ENCODE peak calls at places on chromosomes 7 and 10, in seven cellular contexts. O is ovary; C is GM23338; K is hepatocyte; G is tibial artery; B is uterus; V is CD8-positive, alpha-beta T cell. T is an unnamed sample.

GRCh38 chr7:40192036-40192435 is 57.2 kb downstream of the SUGCT start:
- DNase-seq in O (no peak), C (no peak), K (no peak), G (no peak), B (no peak), V (no peak), T (peak)

GRCh38 chr7:2971914-2972530 is 71.6 kb downstream of the CARD11 start:
- DNase-seq in O (no peak), C (no peak), K (no peak), G (no peak), B (no peak), V (no peak), T (no peak)

GRCh38 chr7:151721236-151721635 is 155.7 kb downstream of the PRKAG2 start:
- DNase-seq in O (no peak), C (no peak), K (no peak), G (no peak), B (no peak), V (no peak), T (no peak)

GRCh38 chr7:12769464-12769863 is 82.0 kb downstream of the ARL4A start:
- DNase-seq in O (no peak), C (no peak), K (no peak), G (no peak), B (no peak), V (no peak), T (no peak)

GRCh38 chr7:67502929-67503328 is 506.3 kb downstream of the TYW1 start:
- DNase-seq in O (no peak), C (no peak), K (no peak), G (no peak), B (no peak), V (no peak), T (no peak)

GRCh38 chr7:150648358-150649083 is 16.3 kb upstream of the GIMAP6 start:
- DNase-seq in O (no peak), C (no peak), K (no peak), G (no peak), B (no peak), V (no peak), T (no peak)

GRCh38 chr7:5284304-5285281 is 1.9 kb downstream of the SLC29A4 start:
- DNase-seq in O (peak), C (peak), K (peak), G (no peak), B (no peak), V (no peak), T (peak)

GRCh38 chr10:17793041-17793440 is 16.1 kb upstream of the MRC1 start:
- DNase-seq in O (no peak), C (no peak), K (no peak), G (no peak), B (no peak), V (no peak), T (no peak)

GRCh38 chr10:37752309-37752875 is 105.0 kb downstream of the ZNF248 start:
- DNase-seq in O (no peak), C (no peak), K (no peak), G (no peak), B (no peak), V (no peak), T (no peak)

GRCh38 chr10:119542990-119543813 is 683 bp upstream of the RGS10 start:
- DNase-seq in O (peak), C (peak), K (peak), G (peak), B (peak), V (peak), T (peak)

GRCh38 chr10:44397476-44398225 is 12.8 kb upstream of the CXCL12 start:
- DNase-seq in O (no peak), C (no peak), K (no peak), G (no peak), B (peak), V (no peak), T (no peak)

GRCh38 chr7:123580406-123581161 is 21.0 kb upstream of the ASB15 start:
- DNase-seq in O (peak), C (peak), K (peak), G (no peak), B (no peak), V (no peak), T (peak)

GRCh38 chr7:151809156-151809863 is 67.6 kb downstream of the PRKAG2 start:
- DNase-seq in O (no peak), C (no peak), K (no peak), G (no peak), B (no peak), V (no peak), T (no peak)

GRCh38 chr7:157616931-157617330 is 280.1 kb downstream of the DNAJB6 start:
- DNase-seq in O (no peak), C (no peak), K (no peak), G (no peak), B (no peak), V (no peak), T (no peak)

GRCh38 chr7:150945853-150946825 is 32.0 kb downstream of the KCNH2 start:
- DNase-seq in O (no peak), C (no peak), K (peak), G (peak), B (peak), V (no peak), T (no peak)

GRCh38 chr7:123769371-123769770 is 20.6 kb upstream of the WASL start:
- DNase-seq in O (no peak), C (no peak), K (no peak), G (no peak), B (no peak), V (no peak), T (peak)

GRCh38 chr7:122867471-122867980 is 18.7 kb downstream of the CADPS2 start:
- DNase-seq in O (no peak), C (no peak), K (no peak), G (no peak), B (no peak), V (no peak), T (no peak)

GRCh38 chr10:102975483-102976057 is 57.5 kb downstream of the CNNM2 start:
- DNase-seq in O (no peak), C (no peak), K (no peak), G (no peak), B (no peak), V (no peak), T (peak)

GRCh38 chr10:119541459-119542356 is 811 bp downstream of the RGS10 start:
- DNase-seq in O (no peak), C (peak), K (no peak), G (no peak), B (peak), V (no peak), T (peak)

GRCh38 chr10:18140957-18141888 is 999 bp downstream of the CACNB2 start:
- DNase-seq in O (peak), C (peak), K (no peak), G (no peak), B (peak), V (no peak), T (peak)

GRCh38 chr7:70143089-70144044 is 545.1 kb downstream of the AUTS2 start:
- DNase-seq in O (no peak), C (no peak), K (no peak), G (no peak), B (no peak), V (no peak), T (peak)

GRCh38 chr10:71285180-71285545 is 33.9 kb upstream of the SLC29A3 start:
- DNase-seq in O (peak), C (peak), K (peak), G (no peak), B (no peak), V (no peak), T (peak)

GRCh38 chr7:51220226-51220625 is 96.4 kb downstream of the COBL start:
- DNase-seq in O (no peak), C (no peak), K (no peak), G (no peak), B (no peak), V (no peak), T (no peak)

GRCh38 chr7:51214098-51214497 is 102.5 kb downstream of the COBL start:
- DNase-seq in O (no peak), C (no peak), K (no peak), G (no peak), B (no peak), V (no peak), T (no peak)

GRCh38 chr7:51213618-51214017 is 103.0 kb downstream of the COBL start:
- DNase-seq in O (no peak), C (no peak), K (no peak), G (no peak), B (no peak), V (no peak), T (no peak)

GRCh38 chr7:51219261-51219988 is 97.2 kb downstream of the COBL start:
- DNase-seq in O (no peak), C (peak), K (no peak), G (no peak), B (no peak), V (no peak), T (no peak)

DNA sequence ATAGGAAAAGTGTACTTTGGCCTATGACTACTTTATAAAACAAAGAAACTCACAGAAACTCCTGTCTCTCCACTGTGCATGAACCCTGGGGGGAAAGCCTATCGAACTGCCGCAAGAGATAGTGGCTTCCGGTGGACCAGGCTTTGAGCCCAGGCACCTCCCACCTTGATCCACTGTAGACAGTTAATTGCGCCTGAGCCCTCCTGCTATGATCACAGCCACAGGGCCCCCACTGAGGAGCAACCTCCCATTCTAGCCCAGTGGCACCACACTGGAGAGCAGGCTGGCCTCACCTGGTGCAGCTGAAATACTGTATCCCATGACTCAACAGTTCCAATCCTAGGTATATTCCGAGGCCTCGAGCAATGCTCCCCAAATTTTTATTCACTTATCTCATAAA is 98.8 kb downstream of the COBL start:
- DNase-seq in O (no peak), C (no peak), K (no peak), G (no peak), B (no peak), V (no peak), T (no peak)
- TF ChIP-seq CTCF in O (no peak), C (no peak), K (no peak), G (no peak), B (no peak), V (no peak), T (no peak)

GRCh38 chr10:10986606-10987005 is 31.1 kb upstream of the CELF2 start:
- DNase-seq in O (no peak), C (no peak), K (no peak), G (no peak), B (no peak), V (no peak), T (no peak)
- H3K4me3 ChIP-seq in O (no peak), C (no peak), K (no peak), G (no peak), B (no peak), V (no peak), T (no peak)

DNA sequence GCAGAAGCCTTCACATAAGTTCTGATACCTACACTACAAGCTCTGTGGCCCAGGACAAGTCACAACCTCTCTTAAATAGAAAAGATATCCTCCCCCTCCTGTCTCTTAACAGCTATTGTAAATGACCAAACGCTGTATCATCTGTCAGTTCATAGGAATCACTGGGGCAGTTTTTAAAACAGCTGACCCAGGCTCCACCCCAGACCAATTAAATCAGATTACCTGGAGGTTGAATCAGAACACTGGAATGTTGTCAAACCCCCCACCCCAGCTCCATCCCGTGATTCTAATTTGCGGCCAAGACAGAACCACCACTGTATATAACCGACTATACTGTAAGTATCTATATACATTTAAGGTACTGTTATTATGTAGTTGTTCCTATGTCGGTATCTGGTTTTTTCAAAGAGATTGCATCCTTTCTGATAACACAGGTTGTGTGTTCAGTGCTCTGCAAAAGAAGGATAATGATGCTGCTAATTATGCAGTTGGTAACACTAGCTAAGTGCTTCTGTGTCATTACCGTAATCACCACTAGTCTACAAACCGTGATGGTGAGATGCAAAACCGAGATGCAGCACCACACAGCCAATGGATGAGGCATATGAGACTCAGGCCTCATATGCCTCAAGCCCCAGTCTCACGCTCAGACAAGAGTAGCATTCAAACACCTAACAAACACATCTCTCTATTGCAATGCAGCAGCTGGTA is 47.4 kb downstream of the TNS3 start:
- DNase-seq in O (no peak), C (peak), K (peak), G (no peak), B (no peak), V (no peak), T (no peak)
- TF ChIP-seq CTCF in O (no peak), C (peak), K (no peak), G (no peak), B (no peak), V (no peak), T (no peak)

GRCh38 chr10:25393621-25394020 is 218.8 kb downstream of the GPR158 start:
- DNase-seq in O (no peak), C (no peak), K (no peak), G (no peak), B (no peak), V (no peak), T (no peak)
- H3K4me3 ChIP-seq in O (no peak), C (no peak), K (no peak), G (no peak), B (no peak), V (no peak), T (no peak)

GRCh38 chr10:13219685-13220670 is 14.2 kb downstream of the UCMA start:
- DNase-seq in O (no peak), C (peak), K (peak), G (no peak), B (no peak), V (no peak), T (no peak)
- TF ChIP-seq CTCF in O (no peak), C (peak), K (peak), G (no peak), B (no peak), V (no peak), T (no peak)

GRCh38 chr10:34730726-34731125 is 84.4 kb downstream of the PARD3 start:
- DNase-seq in O (no peak), C (no peak), K (no peak), G (no peak), B (no peak), V (no peak), T (no peak)

GRCh38 chr10:34731213-34731612 is 83.9 kb downstream of the PARD3 start:
- DNase-seq in O (no peak), C (no peak), K (no peak), G (no peak), B (no peak), V (no peak), T (no peak)

GRCh38 chr10:34731885-34732701 is 83.0 kb downstream of the PARD3 start:
- DNase-seq in O (no peak), C (no peak), K (no peak), G (no peak), B (no peak), V (no peak), T (peak)

GRCh38 chr10:34734918-34735317 is 80.2 kb downstream of the PARD3 start:
- DNase-seq in O (no peak), C (no peak), K (no peak), G (no peak), B (no peak), V (no peak), T (no peak)

DNA sequence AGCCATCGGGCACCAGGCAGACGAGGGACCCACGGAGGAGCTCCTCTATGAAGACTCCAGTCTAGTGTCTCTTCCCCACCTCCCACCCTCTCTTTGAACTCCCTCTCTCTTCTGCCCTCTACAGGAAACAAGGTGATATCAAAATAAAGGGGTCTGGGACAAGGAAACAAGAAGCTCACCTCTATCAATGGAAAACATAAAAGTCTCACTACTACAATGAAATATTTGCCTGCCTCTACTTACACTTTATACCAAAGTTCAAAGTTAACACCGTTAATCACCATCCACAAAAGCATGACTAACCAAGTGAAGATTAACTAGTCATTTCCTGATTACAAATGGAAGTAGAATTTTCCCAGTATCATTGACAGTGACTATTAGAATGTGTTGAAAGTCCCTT is 82.2 kb downstream of the PARD3 start:
- DNase-seq in O (no peak), C (peak), K (no peak), G (no peak), B (no peak), V (no peak), T (peak)
- H3K4me3 ChIP-seq in O (no peak), C (no peak), K (no peak), G (no peak), B (no peak), V (no peak), T (no peak)

GRCh38 chr7:38492010-38492409 is 139.2 kb downstream of the AMPH start:
- DNase-seq in O (no peak), C (peak), K (no peak), G (no peak), B (no peak), V (no peak), T (no peak)
- TF ChIP-seq CTCF in O (no peak), C (no peak), K (no peak), G (no peak), B (no peak), V (no peak), T (no peak)

GRCh38 chr10:6306917-6307316 is 104.2 kb downstream of the PFKFB3 start:
- DNase-seq in O (no peak), C (no peak), K (no peak), G (no peak), B (no peak), V (no peak), T (no peak)
- H3K4me3 ChIP-seq in O (no peak), C (no peak), K (no peak), G (no peak), B (no peak), V (no peak), T (no peak)

GRCh38 chr7:44463169-44463808 is 27.2 kb downstream of the NUDCD3 start:
- DNase-seq in O (no peak), C (peak), K (no peak), G (no peak), B (no peak), V (no peak), T (peak)
- TF ChIP-seq CTCF in O (no peak), C (peak), K (peak), G (no peak), B (no peak), V (peak), T (peak)

DNA sequence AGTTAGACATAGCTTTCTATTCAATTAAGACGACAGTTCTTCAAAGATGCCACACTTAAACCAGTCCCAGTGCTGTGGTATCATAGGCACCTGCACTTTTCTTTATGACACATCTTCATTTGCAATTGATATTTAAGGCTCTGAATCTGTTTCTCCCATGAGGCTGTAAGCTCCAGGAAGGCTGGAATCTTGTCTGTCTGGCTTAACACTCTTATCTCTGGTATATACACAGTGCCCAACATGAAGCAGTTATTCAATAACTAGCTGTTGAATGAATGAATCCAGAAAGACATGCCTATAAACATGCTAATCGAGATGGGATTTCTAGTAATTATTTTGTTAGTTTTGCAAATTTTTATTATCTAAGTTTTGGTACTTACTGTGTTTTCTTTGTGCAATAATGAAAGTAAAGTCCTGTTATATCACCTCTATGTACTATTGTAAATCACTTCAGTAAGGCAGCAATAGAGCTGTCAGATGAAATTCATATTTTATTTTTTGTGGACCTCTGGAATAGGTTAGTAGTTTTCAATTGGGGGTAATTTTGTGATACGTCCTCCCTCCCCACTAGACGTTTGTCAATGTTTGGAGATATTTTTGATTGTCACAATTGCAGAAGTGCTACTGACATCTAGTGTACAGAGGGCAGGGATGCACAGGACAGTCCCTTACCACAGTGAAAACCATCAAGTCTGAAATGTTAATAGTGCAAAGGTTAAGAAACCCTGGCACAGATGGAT is 51.3 kb upstream of the STEAP4 start:
- DNase-seq in O (no peak), C (no peak), K (peak), G (no peak), B (no peak), V (no peak), T (peak)
- H3K4me3 ChIP-seq in O (no peak), C (no peak), K (no peak), G (no peak), B (no peak), V (no peak), T (no peak)

T was measured in fibroblast of mammary gland.